ENCODE peak calls at places on chromosomes 1 and 21, in eight cellular contexts. P is amniotic epithelial cell; N is epithelial cell of prostate; U is AG04450; D is CD8-positive, alpha-beta memory T cell; F is AG09309; L is choroid plexus epithelial cell; X is stimulated activated CD4-positive, alpha-beta T cell treated with anti-CD3 and anti-CD28 coated beads, Interleukin-1b, Interleukin-23, amount 100 ng/mL, for 1 hour. O is an unnamed sample.

GRCh38 chr1:29471487-29472313 is 235.4 kb downstream of the PTPRU start:
- DNase-seq in P (no peak), N (no peak), U (no peak), D (no peak), F (no peak), L (no peak), X (no peak), O (no peak)

GRCh38 chr1:226784081-226785049 is 45.3 kb upstream of the ITPKB start:
- DNase-seq in P (no peak), N (no peak), U (no peak), D (no peak), F (no peak), L (no peak), X (no peak), O (no peak)

GRCh38 chr1:29248409-29248808 is 12.1 kb downstream of the PTPRU start:
- DNase-seq in P (no peak), N (no peak), U (no peak), D (no peak), F (no peak), L (no peak), X (no peak), O (no peak)

GRCh38 chr1:97832490-97832889 is 88.3 kb downstream of the DPYD start:
- DNase-seq in P (no peak), N (no peak), U (no peak), D (no peak), F (no peak), L (peak; percentile 69), X (no peak), O (no peak)

GRCh38 chr1:29128739-29129138 is 5.0 kb upstream of the TMEM200B start:
- DNase-seq in P (no peak), N (no peak), U (no peak), D (no peak), F (no peak), L (no peak), X (no peak), O (no peak)

GRCh38 chr1:1947493-1947892 is 28.4 kb upstream of the TMEM52 start:
- DNase-seq in P (no peak), N (no peak), U (no peak), D (no peak), F (no peak), L (no peak), X (no peak), O (no peak)

GRCh38 chr1:161382214-161383019 is 14.7 kb upstream of the CFAP126 start:
- DNase-seq in P (peak; percentile 89), N (no peak), U (no peak), D (no peak), F (no peak), L (peak; percentile 88), X (no peak), O (peak; percentile 78)

GRCh38 chr1:153805042-153805745 is 30.0 kb downstream of the SLC27A3 start:
- DNase-seq in P (peak; percentile 54), N (peak; percentile 77), U (peak; percentile 21), D (peak; percentile 66), F (peak; percentile 53), L (peak; percentile 62), X (no peak), O (peak; percentile 75)

GRCh38 chr21:38095220-38095619 is 161.6 kb upstream of the KCNJ15 start:
- DNase-seq in P (peak; percentile 25), N (no peak), U (no peak), D (no peak), F (no peak), L (peak; percentile 1), X (no peak), O (no peak)

GRCh38 chr1:31790641-31791091 is 25.2 kb downstream of the SPOCD1 start:
- DNase-seq in P (no peak), N (no peak), U (no peak), D (no peak), F (no peak), L (no peak), X (no peak), O (no peak)

GRCh38 chr1:41810446-41810845 is 108.3 kb downstream of the HIVEP3 start:
- DNase-seq in P (peak; percentile 60), N (no peak), U (peak; percentile 26), D (no peak), F (no peak), L (peak; percentile 62), X (no peak), O (peak; percentile 66)

GRCh38 chr1:205456868-205457724 is 1.3 kb upstream of the BLACAT1 start:
- DNase-seq in P (no peak), N (no peak), U (no peak), D (no peak), F (no peak), L (no peak), X (no peak), O (no peak)

GRCh38 chr1:161970633-161971032 is 53.0 kb downstream of the OLFML2B start:
- DNase-seq in P (no peak), N (no peak), U (no peak), D (no peak), F (no peak), L (no peak), X (no peak), O (no peak)

GRCh38 chr21:35578831-35579470 is 481.4 kb downstream of the SETD4 start:
- DNase-seq in P (peak; percentile 68), N (peak; percentile 34), U (no peak), D (no peak), F (peak; percentile 38), L (peak; percentile 45), X (no peak), O (peak; percentile 50)

GRCh38 chr1:46171872-46172271 is 3.0 kb upstream of the TSPAN1 start:
- DNase-seq in P (no peak), N (no peak), U (no peak), D (no peak), F (no peak), L (no peak), X (no peak), O (no peak)

GRCh38 chr21:35190201-35190701 is 141.1 kb upstream of the RUNX1 start:
- DNase-seq in P (peak; percentile 34), N (peak; percentile 56), U (no peak), D (no peak), F (no peak), L (peak; percentile 66), X (no peak), O (peak; percentile 24)

GRCh38 chr1:197314672-197315071 is 46.6 kb downstream of the CRB1 start:
- DNase-seq in P (no peak), N (no peak), U (no peak), D (no peak), F (no peak), L (no peak), X (no peak), O (peak; percentile 15)

GRCh38 chr1:83029050-83029449 is 969.9 kb downstream of the TTLL7 start:
- DNase-seq in P (no peak), N (no peak), U (no peak), D (no peak), F (no peak), L (no peak), X (no peak), O (no peak)

GRCh38 chr1:15709226-15709625 is 25.1 kb downstream of the PLEKHM2 start:
- DNase-seq in P (no peak), N (no peak), U (no peak), D (no peak), F (no peak), L (no peak), X (no peak), O (no peak)

GRCh38 chr1:50936321-50936720 is 23.7 kb downstream of the FAF1 start:
- DNase-seq in P (peak; percentile 30), N (no peak), U (no peak), D (no peak), F (no peak), L (peak; percentile 17), X (no peak), O (no peak)

GRCh38 chr1:93995837-93996526 is 86.8 kb upstream of the GCLM start:
- DNase-seq in P (no peak), N (no peak), U (no peak), D (no peak), F (no peak), L (peak; percentile 63), X (no peak), O (no peak)

GRCh38 chr1:17729909-17730308 is 25.2 kb upstream of the ACTL8 start:
- DNase-seq in P (no peak), N (no peak), U (no peak), D (no peak), F (no peak), L (no peak), X (no peak), O (no peak)

GRCh38 chr1:26041978-26042377 is 3.9 kb downstream of the SLC30A2 start:
- DNase-seq in P (no peak), N (no peak), U (no peak), D (no peak), F (no peak), L (no peak), X (no peak), O (no peak)

GRCh38 chr1:21251773-21252471 is 38.3 kb downstream of the ECE1 start:
- DNase-seq in P (peak; percentile 91), N (peak; percentile 57), U (peak; percentile 74), D (no peak), F (peak; percentile 81), L (peak; percentile 97), X (no peak), O (peak; percentile 98)

GRCh38 chr1:111565079-111565478 is 54.5 kb upstream of the RAP1A start:
- DNase-seq in P (peak; percentile 99), N (peak; percentile 22), U (peak; percentile 74), D (no peak), F (peak; percentile 69), L (peak; percentile 85), X (no peak), O (peak; percentile 73)

GRCh38 chr1:24696756-24697330 is 48.4 kb upstream of the CLIC4 start:
- DNase-seq in P (no peak), N (no peak), U (no peak), D (no peak), F (no peak), L (no peak), X (no peak), O (no peak)

GRCh38 chr1:3139871-3140837 is 71.2 kb downstream of the PRDM16 start:
- DNase-seq in P (no peak), N (no peak), U (no peak), D (no peak), F (no peak), L (no peak), X (no peak), O (no peak)

GRCh38 chr1:90045853-90046563 is 51.1 kb downstream of the ZNF326 start:
- DNase-seq in P (peak; percentile 14), N (no peak), U (no peak), D (no peak), F (no peak), L (peak; percentile 53), X (no peak), O (peak; percentile 24)

GRCh38 chr1:94270801-94271203 is 33.4 kb upstream of the ARHGAP29 start:
- DNase-seq in P (peak; percentile 52), N (no peak), U (peak; percentile 44), D (no peak), F (no peak), L (peak; percentile 85), X (no peak), O (peak; percentile 21)